ENCODE peak calls at places on chromosomes 5 and 9, in seven cellular contexts. D, A, G, Y, V, T and P are unnamed samples.
A peak's percentile ranks its signal among the peaks of the same experiment; 100 is the strongest.

GRCh38 chr5:65172486-65173129 is 309.1 kb downstream of the ADAMTS6 start:
- DNase-seq in T (no peak), A (no peak), V (no peak), D (no peak), G (peak; percentile 70), Y (no peak), P (no peak)

GRCh38 chr5:98454407-98454806 is 319.1 kb upstream of the RGMB start:
- DNase-seq in V (peak; percentile 71), Y (no peak), A (no peak), G (peak; percentile 35), T (no peak), D (no peak), P (no peak)

GRCh38 chr5:135013947-135014570 is 20.0 kb downstream of the PITX1 start:
- DNase-seq in A (peak; percentile 50), Y (no peak), D (no peak), G (no peak), V (peak; percentile 49), T (no peak), P (peak; percentile 33)

GRCh38 chr5:76742586-76742985 is 26.7 kb downstream of the F2R start:
- DNase-seq in Y (no peak), A (no peak), T (no peak), V (peak; percentile 52), G (peak; percentile 51), D (no peak), P (peak; percentile 24)

GRCh38 chr5:171445910-171446516 is 26.6 kb downstream of the FGF18 start:
- DNase-seq in T (no peak), G (peak; percentile 32), D (no peak), A (no peak), V (peak; percentile 49), Y (peak; percentile 82), P (peak; percentile 48)

GRCh38 chr5:10562202-10563131 is 1.4 kb upstream of the ANKRD33B start:
- DNase-seq in V (no peak), G (no peak), Y (peak; percentile 55), D (no peak), A (no peak), T (no peak), P (no peak)

GRCh38 chr5:2797160-2797559 is 45.7 kb upstream of the IRX2 start:
- DNase-seq in Y (no peak), A (no peak), D (no peak), T (no peak), G (no peak), V (no peak), P (no peak)

GRCh38 chr9:36008774-36009300 is 27.9 kb upstream of the RECK start:
- DNase-seq in T (peak; percentile 56), D (peak; percentile 83), Y (peak; percentile 67), A (peak; percentile 66), V (peak; percentile 55), G (no peak), P (no peak)

GRCh38 chr9:97425336-97425991 is 13.6 kb downstream of the TDRD7 start:
- DNase-seq in D (no peak), V (no peak), A (no peak), G (no peak), Y (no peak), T (no peak), P (no peak)

GRCh38 chr9:136723362-136723976 is 11.1 kb downstream of the DIPK1B start:
- DNase-seq in D (no peak), V (no peak), G (no peak), Y (no peak), T (no peak), A (no peak), P (no peak)

GRCh38 chr5:146796911-146797310 is 81.6 kb downstream of the PPP2R2B start:
- DNase-seq in A (no peak), G (no peak), Y (no peak), T (no peak), D (no peak), V (no peak), P (no peak)

GRCh38 chr9:130268521-130269131 is 3.1 kb downstream of the HMCN2 start:
- DNase-seq in G (no peak), A (no peak), V (no peak), D (no peak), T (peak; percentile 8), Y (no peak), P (no peak)

GRCh38 chr9:38227061-38227540 is 158.1 kb upstream of the SHB start:
- DNase-seq in T (no peak), V (no peak), Y (peak; percentile 44), G (peak; percentile 46), D (peak; percentile 38), A (peak; percentile 76), P (peak; percentile 80)

GRCh38 chr5:82470185-82470584 is 192.0 kb upstream of the RPS23 start:
- DNase-seq in V (no peak), D (no peak), G (no peak), T (no peak), Y (no peak), A (no peak), P (no peak)

GRCh38 chr5:103514381-103514780 is 48.2 kb downstream of the NUDT12 start:
- DNase-seq in Y (no peak), V (no peak), T (no peak), A (no peak), D (no peak), G (no peak), P (no peak)

GRCh38 chr5:172744106-172745104 is 26.6 kb downstream of the DUSP1 start:
- DNase-seq in A (peak; percentile 82), V (no peak), T (no peak), Y (peak; percentile 73), G (no peak), D (no peak), P (no peak)

GRCh38 chr9:134313470-134313869 is 12.8 kb upstream of the RXRA start:
- DNase-seq in D (no peak), A (peak; percentile 20), V (no peak), Y (peak; percentile 40), T (no peak), G (no peak), P (no peak)

GRCh38 chr5:110549301-110549700 is 177.2 kb downstream of the TMEM232 start:
- DNase-seq in D (no peak), G (no peak), Y (no peak), V (no peak), T (no peak), A (no peak), P (no peak)

GRCh38 chr9:131618071-131618479 is 72.8 kb downstream of the PRRT1B start:
- DNase-seq in G (no peak), A (no peak), D (no peak), V (no peak), Y (peak; percentile 80), T (no peak), P (no peak)

GRCh38 chr5:2773327-2773726 is 21.9 kb upstream of the IRX2 start:
- DNase-seq in D (no peak), G (no peak), V (no peak), Y (no peak), T (no peak), A (no peak), P (no peak)

GRCh38 chr9:120362446-120362845 is 217.5 kb downstream of the CDK5RAP2 start:
- DNase-seq in V (peak; percentile 21), G (no peak), Y (no peak), T (no peak), A (no peak), D (no peak), P (no peak)

GRCh38 chr5:56479701-56480304 is 246.7 kb upstream of the ANKRD55 start:
- DNase-seq in A (no peak), V (no peak), G (no peak), T (peak; percentile 52), D (no peak), Y (no peak), P (no peak)

GRCh38 chr5:142065273-142065672 is 43.3 kb upstream of the NDFIP1 start:
- DNase-seq in G (no peak), T (peak; percentile 31), V (peak; percentile 64), Y (no peak), D (no peak), A (no peak), P (no peak)